ENCODE peak calls at places on chromosomes 7 and 10, in nine cellular contexts. X, Z, U, W, M, J, F, V and G are unnamed samples.
A peak's percentile ranks its signal among the peaks of the same experiment; 100 is the strongest.

GRCh38 chr10:101144053-101144452 is 13.0 kb downstream of the TLX1 start:
- DNase-seq in F (no peak), V (no peak), M (no peak), W (no peak), X (no peak), U (no peak), Z (no peak), J (no peak), G (no peak)

GRCh38 chr7:116771640-116772039 is 90.7 kb upstream of the CAPZA2 start:
- DNase-seq in V (no peak), W (no peak), Z (no peak), M (no peak), J (no peak), X (no peak), U (no peak), F (no peak), G (no peak)

GRCh38 chr7:91083855-91084644 is 180.2 kb upstream of the FZD1 start:
- DNase-seq in U (no peak), F (peak; percentile 39), J (peak; percentile 57), M (no peak), W (no peak), X (no peak), Z (no peak), V (peak; percentile 59), G (no peak)

GRCh38 chr7:101088069-101088425 is 2.8 kb downstream of the TRIM56 start:
- DNase-seq in J (no peak), V (no peak), U (no peak), X (no peak), M (no peak), Z (no peak), W (no peak), F (no peak), G (no peak)

GRCh38 chr7:473211-473734 is 46.4 kb downstream of the PDGFA start:
- DNase-seq in F (peak; percentile 3), X (no peak), V (no peak), W (no peak), U (no peak), J (no peak), M (no peak), Z (no peak), G (peak; percentile 14)

GRCh38 chr10:60394444-60394843 is 4.8 kb upstream of the ANK3 start:
- DNase-seq in F (no peak), X (no peak), M (no peak), V (no peak), J (no peak), U (no peak), Z (no peak), W (no peak), G (no peak)

GRCh38 chr10:77158666-77159065 is 478.9 kb downstream of the KCNMA1 start:
- DNase-seq in V (no peak), X (no peak), W (no peak), Z (no peak), M (no peak), F (no peak), J (no peak), U (no peak), G (no peak)

GRCh38 chr7:25847331-25848070 is 304.5 kb upstream of the NFE2L3 start:
- DNase-seq in U (no peak), M (no peak), J (no peak), X (peak; percentile 79), F (no peak), V (no peak), Z (no peak), W (no peak), G (no peak)

GRCh38 chr10:21372651-21373410 is 152.7 kb downstream of the SKIDA1 start:
- DNase-seq in F (no peak), M (peak; percentile 47), U (peak; percentile 78), W (peak; percentile 34), V (peak; percentile 96), J (peak; percentile 25), X (peak; percentile 92), Z (no peak), G (no peak)

GRCh38 chr10:728603-729002 is 39.1 kb upstream of the DIP2C start:
- DNase-seq in J (no peak), X (no peak), M (no peak), W (no peak), V (no peak), U (no peak), F (no peak), Z (no peak), G (no peak)

GRCh38 chr10:106609867-106610266 is 554.6 kb downstream of the SORCS1 start:
- DNase-seq in J (no peak), V (peak; percentile 53), W (no peak), Z (no peak), U (peak; percentile 64), F (no peak), M (no peak), X (peak; percentile 34), G (no peak)
- TF ChIP-seq CTCF in J (no peak), V (peak; percentile 61), W (no peak), Z (peak; percentile 61), U (peak; percentile 76), F (no peak), M (no peak), X (peak; percentile 24), G (no peak)

DNA sequence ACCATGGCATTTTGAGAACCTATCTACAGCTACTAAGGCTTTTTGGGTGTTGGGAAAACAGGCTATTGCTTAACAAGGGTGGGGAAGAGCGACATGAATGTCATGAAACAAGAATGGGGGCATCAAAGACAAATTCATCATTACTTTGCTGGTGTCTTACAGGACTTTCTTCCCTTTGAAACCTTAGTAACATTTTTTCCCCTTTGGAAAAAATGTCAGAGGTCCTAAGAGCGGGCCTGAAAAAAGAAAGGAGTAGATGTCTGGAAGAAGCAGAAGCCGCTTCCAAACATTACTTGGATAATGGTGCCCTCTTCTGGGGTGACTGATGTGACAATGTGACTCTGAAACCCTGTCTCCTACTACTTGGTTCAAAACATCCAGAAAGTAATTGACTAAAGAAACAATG is 3.8 kb upstream of the DDX50 start:
- DNase-seq in V (peak; percentile 83), U (peak; percentile 84), J (no peak), F (peak; percentile 61), M (no peak), Z (peak; percentile 67), X (peak; percentile 86), W (no peak), G (no peak)
- TF ChIP-seq CTCF in V (peak; percentile 71), U (peak; percentile 84), J (peak; percentile 67), F (peak; percentile 67), M (peak; percentile 40), Z (no peak), X (peak; percentile 49), W (peak; percentile 50), G (no peak)

DNA sequence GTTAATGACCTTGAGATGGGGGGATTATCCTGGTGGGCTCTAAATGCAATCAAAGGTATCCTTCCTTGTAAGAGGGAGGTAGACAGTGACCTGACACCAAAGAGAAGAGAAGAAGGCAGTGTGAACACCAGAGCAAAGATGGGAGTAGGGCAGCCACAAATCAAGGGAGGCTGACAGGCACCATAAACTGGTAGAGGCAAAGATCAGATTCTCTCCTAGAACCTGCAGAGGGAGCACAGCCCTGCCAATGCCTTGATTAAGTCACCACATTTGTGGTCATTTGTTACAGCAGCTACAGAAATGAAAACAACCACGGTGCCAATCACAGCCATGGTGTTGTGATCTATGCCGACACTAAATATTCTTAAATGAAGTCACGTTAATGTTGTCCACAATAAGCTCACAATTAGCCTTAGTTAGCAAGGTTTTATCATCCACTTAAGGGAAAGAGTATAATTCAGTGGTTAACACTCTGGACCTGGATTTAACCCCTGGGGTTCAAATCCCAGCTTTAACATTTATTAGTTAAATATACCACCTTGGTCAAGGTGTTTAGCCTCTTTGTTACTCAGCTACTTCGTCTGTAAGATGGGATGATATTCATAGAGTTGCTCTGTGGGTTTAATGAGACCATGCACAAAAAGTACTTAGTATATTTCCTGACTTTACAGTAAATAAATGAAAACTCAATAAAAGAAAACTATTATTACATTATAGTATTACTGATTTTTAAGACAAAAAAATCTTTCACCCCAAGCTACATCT is 70.8 kb downstream of the SGMS1 start:
- DNase-seq in M (no peak), Z (no peak), W (no peak), X (peak; percentile 37), J (no peak), V (peak; percentile 40), F (peak; percentile 53), U (peak; percentile 62), G (no peak)
- TF ChIP-seq CTCF in M (peak; percentile 28), Z (no peak), W (peak; percentile 22), X (peak; percentile 41), J (peak; percentile 37), V (peak; percentile 28), F (peak; percentile 46), U (peak; percentile 67), G (no peak)

GRCh38 chr10:49418328-49418727 is 22.4 kb upstream of the DRGX start:
- DNase-seq in M (no peak), F (no peak), J (no peak), X (no peak), V (no peak), W (no peak), Z (no peak), U (no peak), G (no peak)
- TF ChIP-seq CTCF in M (no peak), F (peak; percentile 47), J (peak; percentile 43), X (no peak), V (no peak), W (no peak), Z (no peak), U (peak; percentile 39), G (no peak)

GRCh38 chr10:95374597-95375209 is 83.9 kb upstream of the PDLIM1 start:
- DNase-seq in J (peak; percentile 64), M (peak; percentile 44), F (peak; percentile 74), U (peak; percentile 94), W (no peak), Z (peak; percentile 81), X (peak; percentile 82), V (peak; percentile 82), G (no peak)
- TF ChIP-seq CTCF in J (peak; percentile 97), M (peak; percentile 94), F (peak; percentile 85), U (peak; percentile 97), W (peak; percentile 50), Z (peak; percentile 97), X (peak; percentile 91), V (peak; percentile 84), G (peak; percentile 42)

GRCh38 chr10:52066383-52066782 is 247.7 kb upstream of the DKK1 start:
- DNase-seq in X (no peak), W (no peak), F (no peak), Z (peak; percentile 21), J (no peak), U (peak; percentile 66), V (no peak), M (no peak), G (no peak)
- TF ChIP-seq CTCF in X (no peak), W (no peak), F (no peak), Z (no peak), J (no peak), U (peak; percentile 59), V (no peak), M (no peak), G (no peak)